ENCODE peak calls at places on chromosomes 13 and 19, in nine cellular contexts. O is fibroblast of lung, W is ovary, H is PC-9, L is heart right ventricle, D is aorta, T is left ventricle myocardium inferior, X is astrocyte, C is cardiac muscle cell. J is an unnamed sample. For H3K4me1, the result is how much of the 10 kb centered on the place peaks cover.

GRCh38 chr19:18723871-18724377 is 40.4 kb downstream of the CRTC1 start:
- DNase-seq in D (no peak), O (no peak), W (no peak), T (no peak), H (no peak), L (no peak), C (no peak), X (no peak), J (no peak)

GRCh38 chr19:45423033-45423588 is 606 bp downstream of the ERCC1 start:
- DNase-seq in H (no peak), X (no peak), C (no peak), L (no peak), D (no peak), W (no peak), T (no peak), O (no peak), J (no peak)

GRCh38 chr13:76036176-76036575 is 400.0 kb downstream of the LMO7 start:
- DNase-seq in H (no peak), W (no peak), X (no peak), O (no peak), L (no peak), T (no peak), D (no peak), C (peak), J (no peak)

GRCh38 chr19:18379803-18380747 is 5.9 kb upstream of the GDF15 start:
- DNase-seq in C (peak), W (peak), O (peak), X (peak), T (peak), D (peak), L (peak), H (peak), J (peak)

GRCh38 chr19:29590278-29590677 is 15.8 kb upstream of the POP4 start:
- DNase-seq in D (no peak), O (no peak), L (no peak), W (no peak), C (no peak), X (no peak), T (no peak), H (no peak), J (no peak)

GRCh38 chr13:29547135-29547534 is 48.4 kb downstream of the SLC7A1 start:
- DNase-seq in L (peak), X (peak), T (no peak), H (no peak), C (peak), D (no peak), O (peak), W (no peak), J (no peak)

GRCh38 chr13:66036024-66036614 is 1194.0 kb downstream of the PCDH9 start:
- DNase-seq in D (no peak), H (no peak), L (no peak), W (no peak), C (peak), T (no peak), O (no peak), X (peak), J (no peak)

GRCh38 chr13:27264181-27264580 is 6.4 kb upstream of the RASL11A start:
- DNase-seq in L (peak), X (peak), O (peak), C (peak), T (no peak), D (no peak), W (no peak), H (no peak), J (peak)

GRCh38 chr13:73365681-73366080 is 306.9 kb downstream of the KLF5 start:
- DNase-seq in H (peak), T (no peak), C (no peak), D (no peak), L (no peak), O (no peak), W (no peak), X (no peak), J (no peak)

GRCh38 chr13:99357149-99357596 is 50.0 kb upstream of the GPR183 start:
- DNase-seq in C (peak), D (no peak), X (peak), W (no peak), T (no peak), L (no peak), H (no peak), O (peak), J (peak)

GRCh38 chr19:47663435-47663910 is 49.7 kb upstream of the EHD2 start:
- DNase-seq in C (peak), X (peak), O (peak), D (no peak), L (no peak), H (peak), W (no peak), T (no peak), J (peak)

GRCh38 chr13:41767801-41768200 is 193.1 kb downstream of the VWA8 start:
- DNase-seq in W (no peak), L (no peak), T (no peak), H (no peak), X (peak), O (peak), C (peak), D (no peak), J (peak)

GRCh38 chr13:107450931-107451330 is 764.4 kb downstream of the LIG4 start:
- DNase-seq in D (peak), W (peak), L (peak), X (peak), T (no peak), C (peak), H (no peak), O (peak), J (peak)

GRCh38 chr13:112066624-112067004 is 335 bp upstream of the SOX1 start:
- DNase-seq in C (peak), X (peak), H (no peak), L (peak), T (peak), D (no peak), O (peak), W (no peak), J (peak)

GRCh38 chr13:45257638-45258338 is 56.9 kb upstream of the KCTD4 start:
- DNase-seq in D (no peak), W (no peak), C (no peak), T (no peak), O (no peak), X (peak), L (no peak), H (no peak), J (peak)

GRCh38 chr19:3207466-3208242 is 16.8 kb upstream of the CELF5 start:
- DNase-seq in C (no peak), D (no peak), L (no peak), H (no peak), X (no peak), W (no peak), O (no peak), T (no peak), J (no peak)

GRCh38 chr13:21556051-21556450 is 47.9 kb downstream of the MICU2 start:
- DNase-seq in X (no peak), T (no peak), O (no peak), C (peak), D (no peak), H (no peak), W (no peak), L (no peak), J (peak)

GRCh38 chr19:4295972-4296771 is 6.0 kb downstream of the TMIGD2 start:
- DNase-seq in X (peak), D (no peak), L (no peak), H (no peak), T (no peak), O (peak), C (peak), W (no peak), J (no peak)

GRCh38 chr13:33367931-33368330 is 82.4 kb upstream of the STARD13 start:
- DNase-seq in H (no peak), W (no peak), O (no peak), C (peak), X (no peak), T (no peak), L (no peak), D (no peak), J (no peak)

GRCh38 chr19:41218615-41219507 is at the start of gene AXL:
- DNase-seq in X (peak), T (peak), H (no peak), L (peak), W (peak), C (peak), D (peak), O (peak), J (peak)

GRCh38 chr13:101415358-101416174 is 742 bp downstream of the NALCN start:
- DNase-seq in X (no peak), L (no peak), C (no peak), D (no peak), W (peak), H (no peak), T (no peak), O (no peak), J (peak)

GRCh38 chr19:2488942-2489731 is 13.2 kb downstream of the GADD45B start:
- DNase-seq in L (peak), O (no peak), W (peak), H (no peak), D (peak), C (peak), T (peak), X (no peak), J (peak)

GRCh38 chr13:106034201-106034600 is 501.3 kb downstream of the EFNB2 start:
- DNase-seq in H (no peak), D (no peak), L (no peak), C (peak), O (no peak), T (no peak), X (peak), W (no peak), J (peak)

GRCh38 chr19:3057275-3057714 is 5.0 kb downstream of the TLE5 start:
- DNase-seq in H (no peak), O (peak), X (peak), L (peak), D (peak), T (peak), C (peak), W (peak), J (peak)

GRCh38 chr13:44934724-44935123 is 54.5 kb downstream of the NUFIP1 start:
- DNase-seq in D (no peak), W (no peak), X (peak), C (peak), T (no peak), O (peak), H (peak), L (no peak), J (peak)

GRCh38 chr13:29577135-29578051 is 18.1 kb downstream of the SLC7A1 start:
- DNase-seq in D (no peak), L (no peak), O (no peak), X (no peak), T (peak), W (no peak), C (no peak), H (no peak), J (peak)

GRCh38 chr19:1151917-1152601 is 22.0 kb downstream of the SBNO2 start:
- DNase-seq in X (no peak), H (no peak), L (peak), O (no peak), C (peak), W (peak), D (peak), T (peak), J (peak)

GRCh38 chr19:53864308-53864836 is 3.3 kb upstream of the MYADM start:
- DNase-seq in O (no peak), W (no peak), X (no peak), D (no peak), T (no peak), H (peak), C (no peak), L (no peak), J (no peak)

GRCh38 chr13:33322965-33323668 is 37.6 kb upstream of the STARD13 start:
- DNase-seq in O (no peak), C (no peak), D (no peak), H (no peak), W (no peak), X (no peak), T (no peak), L (no peak), J (no peak)

GRCh38 chr19:56105090-56105701 is 15.9 kb downstream of the ZNF787 start:
- DNase-seq in H (peak), D (peak), L (peak), X (peak), T (peak), W (peak), O (peak), C (peak), J (peak)

DNA sequence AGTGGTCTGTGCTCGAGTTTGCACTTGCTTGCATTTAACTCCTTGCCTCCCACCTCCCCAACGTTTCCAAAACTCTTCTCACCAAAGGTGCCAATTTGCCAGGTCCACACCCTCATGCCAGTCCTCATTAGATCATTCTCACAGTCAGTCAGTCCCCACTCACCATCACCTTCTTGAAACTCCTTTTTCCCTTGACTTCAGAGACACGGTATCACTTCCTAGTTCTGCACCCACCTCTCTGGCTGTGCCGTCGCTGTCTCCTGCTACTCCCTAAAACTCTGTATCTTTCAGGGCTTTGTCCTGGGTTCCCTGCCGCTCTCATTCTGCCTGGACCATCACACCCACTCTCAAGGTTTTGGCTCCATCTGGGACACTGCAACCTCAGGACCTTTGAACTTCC is 19.6 kb downstream of the OLFM2 start:
- DNase-seq in L (no peak), W (no peak), C (no peak), O (no peak), T (no peak), H (no peak), X (no peak), D (no peak), J (no peak)
- H3K4me1 ChIP-seq in L (under half), W (under half), C (under half), O (under half), T (under half), H (under half), X (under half), D (under half), J (under half)

GRCh38 chr19:11192957-11193939 is 4.1 kb downstream of the KANK2 start:
- DNase-seq in O (no peak), X (no peak), C (no peak), H (no peak), L (no peak), D (no peak), T (no peak), W (peak), J (no peak)

GRCh38 chr19:11190501-11190900 is 6.8 kb downstream of the KANK2 start:
- DNase-seq in C (no peak), L (no peak), X (no peak), D (no peak), W (no peak), T (no peak), H (no peak), O (no peak), J (no peak)

GRCh38 chr19:11194173-11194572 is 3.2 kb downstream of the KANK2 start:
- DNase-seq in O (no peak), C (no peak), D (no peak), L (no peak), H (no peak), X (no peak), T (no peak), W (no peak), J (no peak)

GRCh38 chr19:11191934-11192333 is 5.4 kb downstream of the KANK2 start:
- DNase-seq in W (no peak), X (no peak), O (no peak), H (no peak), D (no peak), L (no peak), T (no peak), C (no peak), J (no peak)

GRCh38 chr19:11191273-11191755 is 6.0 kb downstream of the KANK2 start:
- DNase-seq in L (peak), O (peak), W (peak), D (peak), T (peak), C (peak), X (peak), H (peak), J (peak)
- H3K4me1 ChIP-seq in L (half or more), O (under half), W (under half), D (under half), T (half or more), C (under half), X (under half), H (under half), J (under half)

GRCh38 chr13:114064516-114065140 is 67.8 kb downstream of the RASA3 start:
- DNase-seq in D (peak), O (peak), L (peak), X (no peak), C (peak), W (peak), H (no peak), T (peak), J (peak)
- H3K4me1 ChIP-seq in D (under half), O (half or more), L (half or more), X (half or more), C (under half), W (under half), H (half or more), T (half or more), J (half or more)

GRCh38 chr19:12779162-12779993 is 4.0 kb upstream of the HOOK2 start:
- DNase-seq in T (peak), C (peak), O (peak), W (peak), X (peak), L (peak), D (peak), H (peak), J (peak)
- H3K4me1 ChIP-seq in T (half or more), C (under half), O (under half), W (under half), X (half or more), L (half or more), D (under half), H (half or more), J (under half)